ENCODE peak calls at places on chromosomes 11 and 22, in four cellular contexts. T, Z, U and P are unnamed samples.

GRCh38 chr11:69040581-69041260 is 8.0 kb upstream of the TPCN2 start:
- DNase-seq in T (no peak), Z (no peak), U (no peak), P (no peak)

GRCh38 chr11:2128102-2128511 is 11.1 kb downstream of the IGF2 start:
- DNase-seq in T (no peak), Z (no peak), U (no peak), P (no peak)

GRCh38 chr11:69351460-69351859 is 57.5 kb downstream of the MYEOV start:
- DNase-seq in T (no peak), Z (no peak), U (no peak), P (no peak)

GRCh38 chr11:78981153-78981552 is 406.5 kb upstream of the NARS2 start:
- DNase-seq in T (no peak), Z (no peak), U (no peak), P (no peak)

GRCh38 chr22:39624501-39624821 is 53.9 kb downstream of the CACNA1I start:
- DNase-seq in T (no peak), Z (no peak), U (no peak), P (no peak)

GRCh38 chr11:61152816-61153592 is 8.2 kb downstream of the VPS37C start:
- DNase-seq in T (no peak), Z (peak), U (no peak), P (no peak)

GRCh38 chr11:44536779-44537516 is 28.5 kb upstream of the CD82 start:
- DNase-seq in T (no peak), Z (no peak), U (no peak), P (no peak)

GRCh38 chr22:49976439-49977175 is 16.0 kb downstream of the PIM3 start:
- DNase-seq in T (peak), Z (no peak), U (peak), P (no peak)

GRCh38 chr11:129390303-129390816 is 14.7 kb downstream of the BARX2 start:
- DNase-seq in T (no peak), Z (no peak), U (no peak), P (no peak)

GRCh38 chr11:87224486-87224885 is 186.8 kb downstream of the TMEM135 start:
- DNase-seq in T (no peak), Z (no peak), U (no peak), P (no peak)

DNA sequence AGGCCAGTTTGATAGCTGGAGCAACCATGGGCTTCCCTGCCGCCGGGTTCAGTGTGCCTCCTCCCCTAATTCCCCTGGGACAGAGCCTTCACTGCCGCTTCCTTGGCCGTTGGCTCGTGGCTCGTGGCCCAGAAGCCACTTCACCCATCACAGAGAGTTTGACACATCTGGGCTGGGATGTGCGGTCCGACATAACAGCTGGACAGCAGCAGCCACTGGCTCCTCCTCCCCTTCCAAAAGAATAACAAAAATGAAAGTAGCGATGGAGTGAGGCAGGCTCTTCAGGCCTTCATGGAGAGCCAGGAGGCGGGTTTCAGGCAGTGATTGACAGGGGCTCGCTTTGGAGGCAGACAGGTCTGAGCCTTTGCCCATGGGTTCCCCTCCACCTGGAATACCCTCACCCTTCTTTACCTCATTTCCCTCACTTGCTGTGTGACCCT is 8.2 kb downstream of the CREB3L1 start:
- DNase-seq in T (no peak), Z (peak), U (no peak), P (no peak)
- H3K27ac ChIP-seq in T (peak), Z (peak), U (no peak), P (peak)

DNA sequence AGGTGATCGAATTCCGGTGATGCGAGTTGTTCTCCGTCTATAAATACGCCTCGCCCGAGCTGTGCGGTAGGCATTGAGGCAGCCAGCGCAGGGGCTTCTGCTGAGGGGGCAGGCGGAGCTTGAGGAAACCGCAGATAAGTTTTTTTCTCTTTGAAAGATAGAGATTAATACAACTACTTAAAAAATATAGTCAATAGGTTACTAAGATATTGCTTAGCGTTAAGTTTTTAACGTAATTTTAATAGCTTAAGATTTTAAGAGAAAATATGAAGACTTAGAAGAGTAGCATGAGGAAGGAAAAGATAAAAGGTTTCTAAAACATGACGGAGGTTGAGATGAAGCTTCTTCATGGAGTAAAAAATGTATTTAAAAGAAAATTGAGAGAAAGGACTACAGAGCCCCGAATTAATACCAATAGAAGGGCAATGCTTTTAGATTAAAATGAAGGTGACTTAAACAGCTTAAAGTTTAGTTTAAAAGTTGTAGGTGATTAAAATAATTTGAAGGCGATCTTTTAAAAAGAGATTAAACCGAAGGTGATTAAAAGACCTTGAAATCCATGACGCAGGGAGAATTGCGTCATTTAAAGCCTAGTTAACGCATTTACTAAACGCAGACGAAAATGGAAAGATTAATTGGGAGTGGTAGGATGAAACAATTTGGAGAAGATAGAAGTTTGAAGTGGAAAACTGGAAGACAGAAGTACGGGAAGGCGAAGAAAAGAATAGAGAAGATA is at the start of gene MALAT1:
- DNase-seq in T (peak), Z (peak), U (peak), P (peak)
- TF ChIP-seq EP300 in T (peak), Z (peak), U (peak), P (no peak)

GRCh38 chr22:41526802-41527799 is 17.2 kb downstream of the POLR3H start:
- DNase-seq in T (peak), Z (peak), U (no peak), P (peak)

GRCh38 chr22:41524283-41524682 is 20.0 kb downstream of the POLR3H start:
- DNase-seq in T (peak), Z (peak), U (no peak), P (no peak)

GRCh38 chr22:41526226-41526531 is 18.1 kb downstream of the POLR3H start:
- DNase-seq in T (no peak), Z (no peak), U (no peak), P (no peak)

GRCh38 chr22:41524809-41525449 is 19.3 kb downstream of the POLR3H start:
- DNase-seq in T (peak), Z (no peak), U (no peak), P (peak)

GRCh38 chr22:41525450-41526225 is 18.6 kb downstream of the POLR3H start:
- DNase-seq in T (no peak), Z (no peak), U (no peak), P (peak)
- TF ChIP-seq POLR2AphosphoS5 in T (no peak), Z (peak), U (no peak), P (no peak)

DNA sequence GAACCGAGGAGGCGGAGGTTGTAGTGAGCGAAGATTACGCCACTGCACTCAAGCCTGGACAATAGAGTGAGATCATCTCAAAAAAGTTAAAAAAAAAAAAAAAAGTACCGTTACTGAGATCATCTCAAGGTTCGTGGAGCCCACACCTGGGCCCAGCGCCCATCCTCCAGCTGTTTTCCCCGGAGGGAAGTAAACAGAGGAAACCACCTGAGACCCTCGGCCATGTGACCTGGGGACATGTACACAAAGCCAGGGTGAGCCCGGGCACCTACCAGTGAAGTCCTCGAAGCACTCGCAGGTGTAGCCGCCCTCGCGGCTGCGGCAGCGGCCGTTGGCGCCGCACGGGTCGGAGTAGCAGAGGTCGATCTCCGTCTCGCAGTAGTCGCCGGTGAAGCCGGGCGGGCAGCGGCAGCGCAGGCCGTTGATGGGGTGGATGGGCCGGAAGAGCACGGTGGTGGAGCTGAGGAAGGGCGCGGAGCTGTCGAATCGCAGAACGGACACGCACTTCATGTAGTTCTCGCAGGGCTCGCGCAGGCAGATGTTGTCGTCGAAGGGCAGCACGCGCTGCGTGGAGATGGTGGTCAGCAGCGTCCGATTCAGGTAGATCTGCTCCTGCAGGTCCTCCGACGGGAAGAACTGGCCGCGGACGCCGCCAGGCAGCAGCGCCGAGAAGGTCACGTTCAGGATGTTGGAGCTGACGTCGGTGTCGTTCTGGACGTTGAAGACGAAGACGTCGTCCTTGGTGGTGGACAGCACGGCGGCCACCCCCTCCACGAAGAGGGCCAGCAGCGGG is 73.8 kb downstream of the CELSR1 start:
- DNase-seq in T (no peak), Z (no peak), U (no peak), P (no peak)
- H3K27ac ChIP-seq in T (no peak), Z (no peak), U (no peak), P (no peak)

DNA sequence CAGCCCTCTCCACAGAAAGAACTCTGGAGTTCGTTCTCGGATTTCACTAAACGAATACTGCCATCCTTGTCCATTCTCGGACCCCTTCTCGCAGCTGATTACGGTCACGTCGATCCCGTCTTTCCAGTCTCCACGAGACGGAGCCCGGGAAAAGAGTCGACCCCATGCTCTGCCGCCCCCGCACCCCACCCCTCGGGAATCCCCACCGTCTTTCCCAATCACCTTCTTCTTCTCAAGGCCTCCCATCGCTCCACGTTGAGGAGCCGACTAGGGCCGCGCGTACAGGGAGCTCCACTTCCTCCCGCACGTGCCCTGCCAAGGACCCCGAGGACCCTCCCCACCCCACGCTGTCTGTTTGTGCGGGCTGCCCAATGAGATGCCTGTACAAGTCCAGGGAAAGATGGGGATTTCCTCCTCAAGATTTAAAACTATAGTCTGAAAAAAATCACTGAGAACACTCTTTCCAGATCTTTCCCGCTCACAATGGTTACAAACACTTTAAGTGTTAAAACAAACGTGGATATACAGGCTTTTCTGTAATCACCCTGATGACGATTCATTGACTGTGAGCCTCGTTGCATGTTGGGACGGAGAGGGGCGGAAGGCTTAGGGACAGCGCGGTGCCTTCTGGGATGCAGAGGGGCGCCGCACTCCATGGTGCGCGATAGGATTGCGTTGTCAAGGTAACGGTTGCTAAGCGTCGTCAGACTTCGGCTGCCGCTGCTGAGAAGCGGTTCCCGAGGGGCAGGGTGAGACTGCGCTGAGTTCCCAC is at the start of gene PES1:
- DNase-seq in T (peak), Z (peak), U (peak), P (peak)
- TF ChIP-seq EP300 in T (no peak), Z (no peak), U (no peak), P (no peak)

DNA sequence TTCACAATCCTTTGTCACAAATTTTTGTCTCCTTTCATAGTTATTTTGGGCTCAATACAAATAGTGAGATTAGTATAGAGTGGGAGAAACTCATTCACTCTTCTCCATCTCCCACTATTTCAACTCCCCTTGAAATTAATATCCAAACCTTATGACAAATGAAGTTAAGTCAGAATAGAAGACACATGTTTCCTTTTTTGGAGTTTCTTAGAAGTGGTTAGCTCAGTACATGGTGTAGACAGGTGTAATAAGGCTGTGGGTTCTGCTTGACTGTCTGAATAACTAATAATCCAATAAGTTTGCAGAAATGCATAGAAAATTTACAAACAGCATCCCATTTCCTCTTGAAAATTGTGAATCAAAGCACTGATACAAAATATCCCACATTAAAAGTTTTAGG is 10.8 kb upstream of the HSPA8 start:
- DNase-seq in T (no peak), Z (no peak), U (no peak), P (no peak)
- TF ChIP-seq POLR2AphosphoS5 in T (no peak), Z (no peak), U (no peak), P (no peak)

GRCh38 chr22:28741200-28741757 is 341 bp downstream of the CHEK2 start:
- DNase-seq in T (no peak), Z (no peak), U (no peak), P (no peak)
- H3K27ac ChIP-seq in T (peak), Z (peak), U (peak), P (no peak)

GRCh38 chr11:58780578-58780977 is 48.8 kb upstream of the GLYAT start:
- DNase-seq in T (no peak), Z (no peak), U (no peak), P (no peak)

GRCh38 chr11:58772719-58773285 is 41.1 kb upstream of the GLYAT start:
- DNase-seq in T (no peak), Z (no peak), U (no peak), P (no peak)

GRCh38 chr11:58774164-58774593 is 42.4 kb upstream of the GLYAT start:
- DNase-seq in T (no peak), Z (no peak), U (no peak), P (no peak)

GRCh38 chr11:58775066-58775708 is 43.4 kb upstream of the GLYAT start:
- DNase-seq in T (no peak), Z (no peak), U (no peak), P (no peak)

DNA sequence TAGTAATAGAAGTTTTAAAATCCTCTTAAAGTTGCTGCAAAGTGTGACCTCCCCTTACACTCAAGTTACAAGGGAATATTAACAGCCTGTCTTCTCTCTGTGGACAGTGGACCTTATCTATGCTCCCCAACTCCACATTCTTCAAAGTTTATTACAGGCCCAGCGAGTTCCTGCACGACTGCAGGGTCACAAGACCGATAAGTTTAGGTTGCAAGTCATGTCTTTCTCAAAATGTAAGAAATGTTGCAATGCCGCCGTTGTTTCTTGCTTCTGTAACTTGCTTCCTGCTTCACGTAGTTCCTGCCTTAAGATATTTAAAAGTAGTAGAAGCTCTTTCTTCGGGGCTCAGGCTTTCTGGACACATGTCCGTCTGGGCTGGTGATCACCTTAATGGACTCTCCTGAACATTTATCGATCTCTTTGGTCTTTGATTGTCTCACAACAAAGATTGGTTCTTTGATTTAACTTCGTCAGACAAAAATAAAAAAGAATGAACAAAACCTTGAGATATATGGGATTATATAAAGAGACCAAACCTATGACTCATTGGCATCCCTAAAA is 45.2 kb upstream of the GLYAT start:
- DNase-seq in T (no peak), Z (no peak), U (no peak), P (no peak)
- TF ChIP-seq EP300 in T (no peak), Z (no peak), U (no peak), P (no peak)

GRCh38 chr22:26715392-26715939 is 58.1 kb downstream of the MIAT start:
- DNase-seq in T (no peak), Z (no peak), U (no peak), P (no peak)
- TF ChIP-seq POLR2AphosphoS5 in T (no peak), Z (no peak), U (no peak), P (no peak)